ENCODE peak calls at places on chromosomes 2 and 18, in six cellular contexts. W, Q, F, H, D and P are unnamed samples.

GRCh38 chr2:25976884-25977741 is 5.2 kb downstream of the KIF3C start:
- DNase-seq in Q (peak), D (no peak), H (no peak), W (peak), F (no peak), P (peak)

GRCh38 chr2:120793682-120794403 is 58.2 kb downstream of the GLI2 start:
- DNase-seq in F (peak), D (no peak), H (no peak), W (no peak), Q (no peak), P (no peak)

GRCh38 chr2:164593541-164593940 is 27.7 kb downstream of the GRB14 start:
- DNase-seq in D (no peak), Q (no peak), F (no peak), H (no peak), W (no peak), P (no peak)

GRCh38 chr2:151280276-151280675 is 9.2 kb downstream of the NMI start:
- DNase-seq in H (no peak), F (no peak), D (no peak), Q (no peak), W (no peak), P (no peak)

GRCh38 chr2:30149976-30150375 is 3.2 kb downstream of the YPEL5 start:
- DNase-seq in D (no peak), H (no peak), Q (no peak), W (no peak), F (no peak), P (no peak)

GRCh38 chr18:35616074-35616473 is 34.5 kb downstream of the GALNT1 start:
- DNase-seq in H (no peak), D (no peak), W (no peak), Q (no peak), F (no peak), P (no peak)

GRCh38 chr2:68726608-68727367 is 7.8 kb upstream of the ARHGAP25 start:
- DNase-seq in H (no peak), F (no peak), Q (no peak), W (no peak), D (no peak), P (no peak)

GRCh38 chr2:9847140-9847539 is 3.9 kb downstream of the TAF1B start:
- DNase-seq in D (no peak), H (no peak), F (peak), Q (no peak), W (no peak), P (no peak)

GRCh38 chr2:239936838-239937581 is 88.1 kb downstream of the NDUFA10 start:
- DNase-seq in D (no peak), W (peak), Q (peak), H (no peak), F (no peak), P (peak)

GRCh38 chr18:7415081-7415894 is 151.8 kb upstream of the PTPRM start:
- DNase-seq in D (no peak), Q (no peak), F (no peak), H (no peak), W (peak), P (no peak)

GRCh38 chr2:71524476-71524875 is 71.1 kb downstream of the DYSF start:
- DNase-seq in H (no peak), D (no peak), Q (no peak), F (no peak), W (peak), P (no peak)

GRCh38 chr2:85705680-85706039 is 11.5 kb downstream of the GNLY start:
- DNase-seq in D (peak), Q (no peak), F (peak), H (no peak), W (no peak), P (peak)

GRCh38 chr2:237631801-237632585 is 4.6 kb downstream of the LRRFIP1 start:
- DNase-seq in F (no peak), Q (no peak), D (no peak), W (no peak), H (no peak), P (peak)

GRCh38 chr2:101993772-101994171 is 2.0 kb downstream of the IL1R2 start:
- DNase-seq in F (no peak), Q (no peak), D (no peak), W (no peak), H (no peak), P (no peak)

GRCh38 chr18:6751207-6751606 is 21.7 kb downstream of the ARHGAP28 start:
- DNase-seq in Q (no peak), F (no peak), H (no peak), W (no peak), D (no peak), P (no peak)

GRCh38 chr2:193187816-193188215 is 993.1 kb upstream of the TMEFF2 start:
- DNase-seq in D (no peak), F (no peak), W (no peak), H (no peak), Q (no peak), P (no peak)